ENCODE peak calls at places on chromosomes 13 and 19, in six cellular contexts. One of them, this sample, is unnamed.

GRCh38 chr19:42360787-42361544 is 29.1 kb downstream of the CNFN start:
- DNase-seq in left ventricle myocardium inferior: no peak
- DNase-seq in lower lobe of right lung: no peak
- DNase-seq in IMR-90: no peak
- DNase-seq in Peyer's patch: no peak
- DNase-seq in uterus: no peak
- DNase-seq in this sample: peak

GRCh38 chr19:39168258-39169142 is 28.3 kb upstream of the NCCRP1 start:
- DNase-seq in Peyer's patch: no peak
- DNase-seq in uterus: no peak
- DNase-seq in IMR-90: no peak
- DNase-seq in lower lobe of right lung: no peak
- DNase-seq in left ventricle myocardium inferior: no peak
- DNase-seq in this sample: no peak

GRCh38 chr13:32381539-32381938 is 46.4 kb downstream of the N4BP2L1 start:
- DNase-seq in uterus: no peak
- DNase-seq in left ventricle myocardium inferior: no peak
- DNase-seq in lower lobe of right lung: no peak
- DNase-seq in IMR-90: peak
- DNase-seq in Peyer's patch: no peak
- DNase-seq in this sample: peak

GRCh38 chr19:55362990-55363716 is at the start of gene GARIN5B:
- DNase-seq in left ventricle myocardium inferior: no peak
- DNase-seq in lower lobe of right lung: no peak
- DNase-seq in IMR-90: no peak
- DNase-seq in Peyer's patch: no peak
- DNase-seq in uterus: no peak
- DNase-seq in this sample: no peak

GRCh38 chr19:2113436-2114211 is 16.9 kb downstream of the IZUMO4 start:
- DNase-seq in uterus: no peak
- DNase-seq in left ventricle myocardium inferior: no peak
- DNase-seq in lower lobe of right lung: no peak
- DNase-seq in IMR-90: no peak
- DNase-seq in Peyer's patch: no peak
- DNase-seq in this sample: peak

GRCh38 chr19:48683349-48683748 is 10.5 kb upstream of the NTN5 start:
- DNase-seq in lower lobe of right lung: peak
- DNase-seq in uterus: peak
- DNase-seq in left ventricle myocardium inferior: peak
- DNase-seq in IMR-90: peak
- DNase-seq in Peyer's patch: no peak
- DNase-seq in this sample: peak

GRCh38 chr13:26021516-26021915 is 30.3 kb downstream of the SHISA2 start:
- DNase-seq in left ventricle myocardium inferior: no peak
- DNase-seq in uterus: no peak
- DNase-seq in lower lobe of right lung: no peak
- DNase-seq in Peyer's patch: no peak
- DNase-seq in IMR-90: no peak
- DNase-seq in this sample: no peak

GRCh38 chr13:111382411-111382810 is 62.0 kb downstream of the TEX29 start:
- DNase-seq in Peyer's patch: no peak
- DNase-seq in IMR-90: no peak
- DNase-seq in left ventricle myocardium inferior: no peak
- DNase-seq in uterus: no peak
- DNase-seq in lower lobe of right lung: no peak
- DNase-seq in this sample: no peak

GRCh38 chr19:4064551-4065260 is 2.0 kb downstream of the ZBTB7A start:
- DNase-seq in left ventricle myocardium inferior: peak
- DNase-seq in IMR-90: no peak
- DNase-seq in Peyer's patch: peak
- DNase-seq in uterus: peak
- DNase-seq in lower lobe of right lung: peak
- DNase-seq in this sample: no peak

GRCh38 chr19:13155472-13156284 is 5.5 kb downstream of the IER2 start:
- DNase-seq in IMR-90: peak
- DNase-seq in Peyer's patch: peak
- DNase-seq in uterus: peak
- DNase-seq in left ventricle myocardium inferior: peak
- DNase-seq in lower lobe of right lung: peak
- DNase-seq in this sample: peak

GRCh38 chr19:41330946-41331678 is 21.1 kb downstream of the CCDC97 start:
- DNase-seq in Peyer's patch: no peak
- DNase-seq in IMR-90: no peak
- DNase-seq in uterus: no peak
- DNase-seq in left ventricle myocardium inferior: no peak
- DNase-seq in lower lobe of right lung: no peak
- DNase-seq in this sample: no peak

GRCh38 chr13:53242015-53242414 is 213.4 kb downstream of the OLFM4 start:
- DNase-seq in Peyer's patch: no peak
- DNase-seq in IMR-90: no peak
- DNase-seq in lower lobe of right lung: no peak
- DNase-seq in left ventricle myocardium inferior: no peak
- DNase-seq in uterus: no peak
- DNase-seq in this sample: no peak

DNA sequence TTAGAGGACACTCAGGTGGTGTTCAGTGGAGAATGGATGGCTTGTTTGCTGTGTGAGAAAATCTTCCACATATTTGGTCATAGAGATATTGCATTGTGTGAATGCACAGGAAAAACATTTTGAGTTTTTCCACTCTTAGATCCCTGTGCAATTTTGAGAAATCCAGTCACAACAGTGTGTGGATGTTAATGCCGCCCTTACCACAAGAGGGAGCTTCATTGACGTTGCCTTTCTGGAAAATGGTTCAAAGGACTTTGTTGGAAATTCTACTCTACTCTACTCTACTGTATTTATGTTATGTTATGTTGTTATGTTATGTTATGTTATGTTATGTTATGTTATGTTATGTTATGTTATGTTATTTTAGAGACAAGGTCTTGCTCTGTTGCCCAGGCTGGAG is 13.4 kb downstream of the ZNF20 start:
- DNase-seq in Peyer's patch: peak
- DNase-seq in left ventricle myocardium inferior: no peak
- DNase-seq in uterus: no peak
- DNase-seq in lower lobe of right lung: no peak
- DNase-seq in IMR-90: peak
- DNase-seq in this sample: peak
- TF ChIP-seq CTCF in Peyer's patch: peak
- TF ChIP-seq CTCF in left ventricle myocardium inferior: peak
- TF ChIP-seq CTCF in uterus: peak
- TF ChIP-seq CTCF in lower lobe of right lung: peak
- TF ChIP-seq CTCF in IMR-90: peak
- TF ChIP-seq CTCF in this sample: peak

GRCh38 chr13:72782717-72783116 is 784 bp downstream of the PIBF1 start:
- DNase-seq in lower lobe of right lung: no peak
- DNase-seq in IMR-90: peak
- DNase-seq in left ventricle myocardium inferior: no peak
- DNase-seq in uterus: no peak
- DNase-seq in Peyer's patch: no peak
- DNase-seq in this sample: peak

GRCh38 chr13:72781461-72782439 is at the start of the genes DIS3 and PIBF1:
- DNase-seq in left ventricle myocardium inferior: peak
- DNase-seq in uterus: peak
- DNase-seq in Peyer's patch: peak
- DNase-seq in lower lobe of right lung: peak
- DNase-seq in IMR-90: peak
- DNase-seq in this sample: peak
- TF ChIP-seq CTCF in left ventricle myocardium inferior: peak
- TF ChIP-seq CTCF in uterus: peak
- TF ChIP-seq CTCF in Peyer's patch: no peak
- TF ChIP-seq CTCF in lower lobe of right lung: no peak
- TF ChIP-seq CTCF in IMR-90: no peak
- TF ChIP-seq CTCF in this sample: no peak

DNA sequence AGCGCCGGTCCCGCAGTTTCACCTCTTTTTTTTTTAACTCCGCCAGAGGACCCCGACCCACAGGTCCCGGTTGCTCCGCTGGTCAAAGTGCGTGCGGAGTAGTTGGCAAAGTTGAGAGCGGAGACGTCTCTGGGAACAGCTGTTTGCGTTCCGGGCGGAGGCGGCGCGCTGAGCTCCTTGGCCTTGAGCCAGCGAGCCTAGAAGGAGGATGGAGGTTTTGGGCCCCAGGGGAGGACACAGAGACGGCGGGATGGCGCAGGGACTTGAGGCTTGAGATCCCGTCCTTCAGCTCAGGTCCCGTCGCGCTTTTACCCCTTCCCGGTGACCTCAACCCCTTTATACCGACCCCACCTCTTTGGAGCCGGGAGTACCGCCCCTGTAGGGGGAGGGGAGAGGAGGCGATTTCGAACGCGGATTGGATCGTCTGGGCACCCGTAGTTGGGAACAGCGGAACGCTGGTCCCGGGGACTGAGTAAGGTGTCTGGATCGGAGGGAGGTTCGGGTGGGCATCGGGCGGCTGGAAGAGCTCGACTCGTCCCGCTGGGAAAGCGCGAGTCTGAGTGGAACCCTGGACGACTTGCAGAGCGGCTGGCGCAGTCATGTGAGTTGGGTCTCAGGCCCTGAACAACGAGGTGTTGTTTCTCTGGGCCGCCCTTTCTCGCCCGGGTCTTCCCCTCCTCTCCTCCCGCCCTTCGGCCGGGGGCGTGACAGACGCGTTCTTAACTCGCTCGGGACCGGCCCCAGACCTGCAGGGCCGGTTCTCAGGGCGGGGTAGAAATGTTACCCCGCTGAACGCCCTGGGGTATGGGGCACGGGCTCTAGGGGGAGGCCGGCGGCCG is at the start of gene WBP4:
- DNase-seq in uterus: peak
- DNase-seq in left ventricle myocardium inferior: peak
- DNase-seq in IMR-90: peak
- DNase-seq in lower lobe of right lung: peak
- DNase-seq in Peyer's patch: peak
- DNase-seq in this sample: peak
- TF ChIP-seq CTCF in uterus: no peak
- TF ChIP-seq CTCF in left ventricle myocardium inferior: peak
- TF ChIP-seq CTCF in IMR-90: peak
- TF ChIP-seq CTCF in lower lobe of right lung: no peak
- TF ChIP-seq CTCF in Peyer's patch: no peak
- TF ChIP-seq CTCF in this sample: peak

GRCh38 chr13:24241336-24241735 is 68.0 kb upstream of the C1QTNF9 start:
- DNase-seq in Peyer's patch: no peak
- DNase-seq in left ventricle myocardium inferior: no peak
- DNase-seq in lower lobe of right lung: no peak
- DNase-seq in IMR-90: no peak
- DNase-seq in uterus: no peak
- DNase-seq in this sample: no peak
- TF ChIP-seq CTCF in Peyer's patch: no peak
- TF ChIP-seq CTCF in left ventricle myocardium inferior: no peak
- TF ChIP-seq CTCF in lower lobe of right lung: no peak
- TF ChIP-seq CTCF in IMR-90: no peak
- TF ChIP-seq CTCF in uterus: no peak
- TF ChIP-seq CTCF in this sample: no peak

DNA sequence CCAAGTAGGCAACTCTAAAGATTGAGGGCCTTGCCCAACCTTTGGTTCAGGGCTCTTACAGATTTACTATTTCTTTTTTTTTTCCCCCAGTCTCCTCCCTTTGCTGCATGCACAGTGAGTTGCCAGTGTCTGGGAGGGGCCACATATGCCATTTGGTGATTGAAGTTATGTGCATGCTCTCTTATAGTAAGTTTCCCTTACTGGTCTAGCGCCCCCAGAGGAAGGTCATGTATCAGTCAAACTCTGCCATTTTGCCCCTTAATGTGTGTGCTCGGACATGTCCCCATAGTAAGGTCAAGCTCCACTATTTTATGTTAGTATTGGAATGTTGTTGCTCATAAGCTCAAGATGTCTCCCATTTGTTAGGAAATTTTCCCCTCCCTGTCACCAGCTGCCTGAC is 1138.0 kb upstream of the SLC10A2 start:
- DNase-seq in lower lobe of right lung: no peak
- DNase-seq in Peyer's patch: no peak
- DNase-seq in uterus: no peak
- DNase-seq in left ventricle myocardium inferior: no peak
- DNase-seq in IMR-90: no peak
- DNase-seq in this sample: no peak
- TF ChIP-seq CTCF in lower lobe of right lung: no peak
- TF ChIP-seq CTCF in Peyer's patch: no peak
- TF ChIP-seq CTCF in uterus: no peak
- TF ChIP-seq CTCF in left ventricle myocardium inferior: no peak
- TF ChIP-seq CTCF in IMR-90: no peak
- TF ChIP-seq CTCF in this sample: no peak

GRCh38 chr13:66624302-66624701 is 605.8 kb downstream of the PCDH9 start:
- DNase-seq in left ventricle myocardium inferior: no peak
- DNase-seq in uterus: no peak
- DNase-seq in Peyer's patch: no peak
- DNase-seq in IMR-90: no peak
- DNase-seq in lower lobe of right lung: no peak
- DNase-seq in this sample: no peak

GRCh38 chr13:66623129-66623528 is 607.0 kb downstream of the PCDH9 start:
- DNase-seq in left ventricle myocardium inferior: no peak
- DNase-seq in lower lobe of right lung: no peak
- DNase-seq in IMR-90: no peak
- DNase-seq in uterus: no peak
- DNase-seq in Peyer's patch: no peak
- DNase-seq in this sample: no peak

DNA sequence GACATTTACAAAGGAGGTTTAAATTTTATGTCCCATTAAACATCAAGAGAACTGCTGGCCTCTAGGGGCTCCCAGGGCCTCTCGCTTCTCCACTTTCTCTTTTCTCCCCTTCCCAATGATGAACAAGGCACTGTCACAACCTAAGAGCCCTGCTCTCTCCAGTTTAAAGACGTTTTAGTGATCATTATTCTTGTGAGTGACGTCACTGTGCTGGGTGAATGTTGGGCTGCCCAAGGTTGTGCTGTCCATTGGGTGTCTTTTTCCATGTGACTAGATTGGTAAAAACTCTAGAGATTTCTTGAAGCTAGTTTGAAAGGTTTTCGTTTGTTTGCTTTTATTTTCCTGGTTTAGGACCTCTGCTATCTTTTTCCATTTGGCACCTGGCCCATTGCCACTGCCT is 602.6 kb downstream of the PCDH9 start:
- DNase-seq in uterus: no peak
- DNase-seq in left ventricle myocardium inferior: no peak
- DNase-seq in Peyer's patch: no peak
- DNase-seq in IMR-90: no peak
- DNase-seq in lower lobe of right lung: no peak
- DNase-seq in this sample: no peak
- TF ChIP-seq CTCF in uterus: no peak
- TF ChIP-seq CTCF in left ventricle myocardium inferior: no peak
- TF ChIP-seq CTCF in Peyer's patch: no peak
- TF ChIP-seq CTCF in IMR-90: no peak
- TF ChIP-seq CTCF in lower lobe of right lung: no peak
- TF ChIP-seq CTCF in this sample: no peak

GRCh38 chr13:52067237-52067636 is 42.7 kb downstream of the UTP14C start:
- DNase-seq in left ventricle myocardium inferior: no peak
- DNase-seq in lower lobe of right lung: no peak
- DNase-seq in Peyer's patch: no peak
- DNase-seq in IMR-90: no peak
- DNase-seq in uterus: no peak
- DNase-seq in this sample: no peak

GRCh38 chr13:52070929-52071523 is 46.5 kb downstream of the UTP14C start:
- DNase-seq in IMR-90: peak
- DNase-seq in left ventricle myocardium inferior: no peak
- DNase-seq in uterus: no peak
- DNase-seq in Peyer's patch: no peak
- DNase-seq in lower lobe of right lung: no peak
- DNase-seq in this sample: peak
- TF ChIP-seq CTCF in IMR-90: peak
- TF ChIP-seq CTCF in left ventricle myocardium inferior: peak
- TF ChIP-seq CTCF in uterus: no peak
- TF ChIP-seq CTCF in Peyer's patch: no peak
- TF ChIP-seq CTCF in lower lobe of right lung: no peak
- TF ChIP-seq CTCF in this sample: peak